ENCODE peak calls at places on chromosomes 5 and 9, in nine cellular contexts. F, U, Q, I, Y, P, C, J and A are unnamed samples.

GRCh38 chr5:159155960-159156359 is 53.4 kb downstream of the RNF145 start:
- DNase-seq in F (no peak), U (no peak), Q (no peak), I (no peak), Y (no peak), P (no peak), C (no peak), J (no peak), A (no peak)

GRCh38 chr5:35161637-35162248 is 68.5 kb downstream of the PRLR start:
- DNase-seq in F (no peak), U (no peak), Q (no peak), I (no peak), Y (no peak), P (no peak), C (no peak), J (no peak), A (no peak)

GRCh38 chr9:18142964-18143363 is 331.0 kb upstream of the ADAMTSL1 start:
- DNase-seq in F (no peak), U (no peak), Q (peak), I (no peak), Y (no peak), P (no peak), C (no peak), J (no peak), A (no peak)

GRCh38 chr9:70352802-70353201 is 61.7 kb downstream of the KLF9 start:
- DNase-seq in F (no peak), U (no peak), Q (no peak), I (no peak), Y (no peak), P (no peak), C (no peak), J (no peak), A (no peak)

GRCh38 chr9:117555964-117556629 is 141.2 kb upstream of the ASTN2 start:
- DNase-seq in F (peak), U (peak), Q (peak), I (peak), Y (no peak), P (peak), C (peak), J (peak), A (peak)

GRCh38 chr9:93648836-93649235 is 72.5 kb downstream of the PHF2 start:
- DNase-seq in F (no peak), U (no peak), Q (no peak), I (no peak), Y (no peak), P (no peak), C (no peak), J (no peak), A (no peak)

GRCh38 chr9:132586830-132587483 is 4.6 kb downstream of the BARHL1 start:
- DNase-seq in F (no peak), U (no peak), Q (no peak), I (no peak), Y (no peak), P (no peak), C (no peak), J (peak), A (no peak)

GRCh38 chr5:127871448-127872153 is 168.4 kb downstream of the CCDC192 start:
- DNase-seq in F (no peak), U (peak), Q (peak), I (no peak), Y (no peak), P (peak), C (no peak), J (no peak), A (peak)

GRCh38 chr5:128284236-128284635 is 200.7 kb downstream of the SLC12A2 start:
- DNase-seq in F (no peak), U (no peak), Q (peak), I (no peak), Y (no peak), P (no peak), C (no peak), J (no peak), A (no peak)

GRCh38 chr9:129177443-129177790 is 644 bp downstream of the IER5L start:
- DNase-seq in F (no peak), U (no peak), Q (no peak), I (no peak), Y (no peak), P (peak), C (no peak), J (no peak), A (no peak)

GRCh38 chr5:117486879-117487391 is 912.3 kb upstream of the SEMA6A start:
- DNase-seq in F (no peak), U (no peak), Q (no peak), I (no peak), Y (no peak), P (no peak), C (no peak), J (peak), A (no peak)

GRCh38 chr9:92342825-92343488 is 17.2 kb downstream of the CENPP start:
- DNase-seq in F (no peak), U (no peak), Q (no peak), I (no peak), Y (no peak), P (no peak), C (no peak), J (no peak), A (no peak)

GRCh38 chr9:120712539-120713031 is 1.7 kb downstream of the MEGF9 start:
- DNase-seq in F (no peak), U (no peak), Q (peak), I (no peak), Y (no peak), P (no peak), C (no peak), J (no peak), A (no peak)

GRCh38 chr5:81045389-81045807 is 85.2 kb downstream of the RASGRF2 start:
- DNase-seq in F (no peak), U (no peak), Q (peak), I (no peak), Y (no peak), P (no peak), C (no peak), J (no peak), A (peak)

GRCh38 chr9:77464591-77465125 is 183.5 kb downstream of the GNA14 start:
- DNase-seq in F (no peak), U (no peak), Q (no peak), I (no peak), Y (no peak), P (no peak), C (no peak), J (no peak), A (no peak)

GRCh38 chr5:165894916-165895315 is 2389.5 kb downstream of the MAT2B start:
- DNase-seq in F (no peak), U (no peak), Q (no peak), I (no peak), Y (no peak), P (no peak), C (no peak), J (no peak), A (no peak)

GRCh38 chr5:93622240-93622885 is 39.3 kb downstream of the NR2F1 start:
- DNase-seq in F (peak), U (peak), Q (peak), I (no peak), Y (no peak), P (peak), C (no peak), J (no peak), A (peak)

GRCh38 chr9:78132688-78133033 is 101.0 kb upstream of the GNAQ start:
- DNase-seq in F (no peak), U (no peak), Q (no peak), I (no peak), Y (no peak), P (no peak), C (no peak), J (no peak), A (no peak)

GRCh38 chr9:116951588-116952433 is 264.7 kb downstream of the TRIM32 start:
- DNase-seq in F (no peak), U (peak), Q (peak), I (no peak), Y (no peak), P (peak), C (no peak), J (no peak), A (peak)

GRCh38 chr5:73513996-73514395 is 15.8 kb downstream of the BTF3 start:
- DNase-seq in F (no peak), U (no peak), Q (peak), I (no peak), Y (no peak), P (no peak), C (no peak), J (no peak), A (no peak)

GRCh38 chr9:95724253-95724991 is 151.1 kb upstream of the ERCC6L2 start:
- DNase-seq in F (no peak), U (no peak), Q (no peak), I (peak), Y (peak), P (no peak), C (no peak), J (no peak), A (no peak)

GRCh38 chr5:775960-776861 is 8.3 kb downstream of the ZDHHC11B start:
- DNase-seq in F (no peak), U (no peak), Q (no peak), I (no peak), Y (no peak), P (no peak), C (no peak), J (peak), A (no peak)

GRCh38 chr5:93337138-93337537 is 243.9 kb downstream of the NR2F1-AS1 start:
- DNase-seq in F (no peak), U (no peak), Q (no peak), I (no peak), Y (no peak), P (no peak), C (no peak), J (no peak), A (no peak)

GRCh38 chr5:28254846-28255245 is 1216.5 kb upstream of the CDH9 start:
- DNase-seq in F (no peak), U (no peak), Q (no peak), I (no peak), Y (no peak), P (no peak), C (no peak), J (no peak), A (no peak)

GRCh38 chr9:131739988-131740648 is at the start of gene RAPGEF1:
- DNase-seq in F (no peak), U (no peak), Q (peak), I (peak), Y (peak), P (peak), C (peak), J (peak), A (peak)

GRCh38 chr9:3475300-3476020 is 50.3 kb downstream of the RFX3 start:
- DNase-seq in F (no peak), U (no peak), Q (peak), I (peak), Y (no peak), P (no peak), C (no peak), J (peak), A (no peak)

GRCh38 chr9:81826541-81826906 is 101.7 kb upstream of the SPATA31D4 start:
- DNase-seq in F (peak), U (no peak), Q (no peak), I (no peak), Y (no peak), P (no peak), C (peak), J (no peak), A (no peak)

GRCh38 chr9:89427621-89428221 is 70.2 kb downstream of the SEMA4D start:
- DNase-seq in F (no peak), U (no peak), Q (peak), I (peak), Y (peak), P (no peak), C (peak), J (no peak), A (no peak)

GRCh38 chr5:91049800-91050199 is 333.3 kb downstream of the ARRDC3 start:
- DNase-seq in F (no peak), U (peak), Q (peak), I (no peak), Y (no peak), P (no peak), C (no peak), J (no peak), A (peak)

GRCh38 chr9:90642570-90643539 is at the start of gene DIRAS2:
- DNase-seq in F (peak), U (peak), Q (peak), I (peak), Y (no peak), P (peak), C (peak), J (peak), A (peak)